ENCODE peak calls at places on chromosomes 2 and 18, in six cellular contexts. One of them, this sample, is unnamed.

GRCh38 chr2:109331864-109332848 is 203.2 kb downstream of the SH3RF3 start:
- DNase-seq in AG04450: peak; percentile 83
- DNase-seq in fibroblast of mammary gland: peak; percentile 98
- DNase-seq in stomach: peak; percentile 40
- DNase-seq in uterus: peak; percentile 71
- DNase-seq in epithelial cell of esophagus: peak; percentile 97
- DNase-seq in this sample: peak; percentile 82

GRCh38 chr2:207970138-207970824 is 55.0 kb downstream of the PLEKHM3 start:
- DNase-seq in epithelial cell of esophagus: no peak
- DNase-seq in uterus: no peak
- DNase-seq in AG04450: no peak
- DNase-seq in fibroblast of mammary gland: no peak
- DNase-seq in stomach: no peak
- DNase-seq in this sample: no peak

GRCh38 chr18:36850527-36851201 is 21.7 kb downstream of the KIAA1328 start:
- DNase-seq in stomach: no peak
- DNase-seq in AG04450: peak; percentile 63
- DNase-seq in uterus: no peak
- DNase-seq in fibroblast of mammary gland: peak; percentile 95
- DNase-seq in epithelial cell of esophagus: peak; percentile 93
- DNase-seq in this sample: no peak

GRCh38 chr2:239015769-239016675 is 168.1 kb downstream of the TWIST2 start:
- DNase-seq in uterus: peak; percentile 9
- DNase-seq in stomach: no peak
- DNase-seq in epithelial cell of esophagus: no peak
- DNase-seq in fibroblast of mammary gland: no peak
- DNase-seq in AG04450: no peak
- DNase-seq in this sample: no peak

GRCh38 chr18:54235871-54236270 is 11.4 kb upstream of the MBD2 start:
- DNase-seq in fibroblast of mammary gland: no peak
- DNase-seq in epithelial cell of esophagus: no peak
- DNase-seq in stomach: no peak
- DNase-seq in AG04450: no peak
- DNase-seq in uterus: no peak
- DNase-seq in this sample: no peak

GRCh38 chr2:106192752-106193490 is 1.2 kb downstream of the UXS1 start:
- DNase-seq in AG04450: peak; percentile 65
- DNase-seq in fibroblast of mammary gland: peak; percentile 83
- DNase-seq in epithelial cell of esophagus: peak; percentile 89
- DNase-seq in stomach: no peak
- DNase-seq in uterus: peak; percentile 27
- DNase-seq in this sample: no peak

GRCh38 chr2:181850914-181851560 is 40.5 kb upstream of the ITPRID2 start:
- DNase-seq in uterus: no peak
- DNase-seq in stomach: no peak
- DNase-seq in epithelial cell of esophagus: no peak
- DNase-seq in fibroblast of mammary gland: no peak
- DNase-seq in AG04450: no peak
- DNase-seq in this sample: no peak

GRCh38 chr2:26562811-26563645 is 78.1 kb downstream of the CIB4 start:
- DNase-seq in uterus: no peak
- DNase-seq in epithelial cell of esophagus: peak; percentile 7
- DNase-seq in fibroblast of mammary gland: peak; percentile 15
- DNase-seq in AG04450: no peak
- DNase-seq in stomach: peak; percentile 83
- DNase-seq in this sample: no peak

GRCh38 chr18:31684279-31685096 is at the start of gene B4GALT6:
- DNase-seq in stomach: no peak
- DNase-seq in uterus: no peak
- DNase-seq in AG04450: no peak
- DNase-seq in epithelial cell of esophagus: peak; percentile 20
- DNase-seq in fibroblast of mammary gland: peak; percentile 23
- DNase-seq in this sample: peak; percentile 19

GRCh38 chr2:101710690-101711318 is 13.3 kb downstream of the MAP4K4 start:
- DNase-seq in stomach: no peak
- DNase-seq in AG04450: no peak
- DNase-seq in epithelial cell of esophagus: peak; percentile 29
- DNase-seq in fibroblast of mammary gland: peak; percentile 58
- DNase-seq in uterus: no peak
- DNase-seq in this sample: no peak

GRCh38 chr2:126177479-126177878 is 478.5 kb upstream of the GYPC start:
- DNase-seq in stomach: no peak
- DNase-seq in uterus: no peak
- DNase-seq in AG04450: no peak
- DNase-seq in epithelial cell of esophagus: no peak
- DNase-seq in fibroblast of mammary gland: no peak
- DNase-seq in this sample: no peak

GRCh38 chr18:8844721-8845148 is 139.4 kb downstream of the MTCL1 start:
- DNase-seq in stomach: no peak
- DNase-seq in AG04450: no peak
- DNase-seq in epithelial cell of esophagus: no peak
- DNase-seq in fibroblast of mammary gland: no peak
- DNase-seq in uterus: no peak
- DNase-seq in this sample: no peak

GRCh38 chr2:95300391-95300938 is 3.3 kb downstream of the KCNIP3 start:
- DNase-seq in epithelial cell of esophagus: peak; percentile 23
- DNase-seq in AG04450: no peak
- DNase-seq in fibroblast of mammary gland: no peak
- DNase-seq in uterus: no peak
- DNase-seq in stomach: peak; percentile 60
- DNase-seq in this sample: no peak

GRCh38 chr18:61173579-61173978 is 159.7 kb upstream of the CDH20 start:
- DNase-seq in AG04450: no peak
- DNase-seq in fibroblast of mammary gland: no peak
- DNase-seq in stomach: no peak
- DNase-seq in uterus: no peak
- DNase-seq in epithelial cell of esophagus: peak; percentile 41
- DNase-seq in this sample: no peak

GRCh38 chr2:38039111-38039510 is 36.8 kb downstream of the CYP1B1 start:
- DNase-seq in AG04450: no peak
- DNase-seq in fibroblast of mammary gland: peak; percentile 85
- DNase-seq in epithelial cell of esophagus: peak; percentile 77
- DNase-seq in stomach: no peak
- DNase-seq in uterus: no peak
- DNase-seq in this sample: no peak

GRCh38 chr2:194545978-194546377 is 1111.0 kb upstream of the SLC39A10 start:
- DNase-seq in AG04450: no peak
- DNase-seq in stomach: no peak
- DNase-seq in uterus: no peak
- DNase-seq in epithelial cell of esophagus: peak; percentile 13
- DNase-seq in fibroblast of mammary gland: peak; percentile 9
- DNase-seq in this sample: no peak

GRCh38 chr2:169711751-169712509 is 17.7 kb downstream of the PHOSPHO2 start:
- DNase-seq in fibroblast of mammary gland: no peak
- DNase-seq in uterus: no peak
- DNase-seq in epithelial cell of esophagus: peak; percentile 19
- DNase-seq in stomach: no peak
- DNase-seq in AG04450: no peak
- DNase-seq in this sample: no peak

GRCh38 chr18:12293831-12294230 is 14.2 kb upstream of the TUBB6 start:
- DNase-seq in stomach: no peak
- DNase-seq in AG04450: no peak
- DNase-seq in epithelial cell of esophagus: no peak
- DNase-seq in uterus: no peak
- DNase-seq in fibroblast of mammary gland: no peak
- DNase-seq in this sample: no peak

GRCh38 chr2:15776629-15776919 is 163.8 kb upstream of the MYCN start:
- DNase-seq in epithelial cell of esophagus: no peak
- DNase-seq in fibroblast of mammary gland: no peak
- DNase-seq in uterus: no peak
- DNase-seq in stomach: no peak
- DNase-seq in AG04450: no peak
- DNase-seq in this sample: no peak

GRCh38 chr2:227595797-227596196 is 2.9 kb upstream of the SCYGR2 start:
- DNase-seq in uterus: no peak
- DNase-seq in fibroblast of mammary gland: no peak
- DNase-seq in AG04450: no peak
- DNase-seq in epithelial cell of esophagus: no peak
- DNase-seq in stomach: no peak
- DNase-seq in this sample: no peak

GRCh38 chr2:102106133-102106556 is 36.4 kb upstream of the IL1R1 start:
- DNase-seq in fibroblast of mammary gland: peak; percentile 94
- DNase-seq in stomach: no peak
- DNase-seq in AG04450: no peak
- DNase-seq in uterus: no peak
- DNase-seq in epithelial cell of esophagus: peak; percentile 66
- DNase-seq in this sample: no peak

GRCh38 chr2:36650031-36650430 is 46.5 kb upstream of the VIT start:
- DNase-seq in uterus: no peak
- DNase-seq in AG04450: no peak
- DNase-seq in fibroblast of mammary gland: peak; percentile 90
- DNase-seq in epithelial cell of esophagus: peak; percentile 87
- DNase-seq in stomach: no peak
- DNase-seq in this sample: peak; percentile 25

GRCh38 chr2:96530144-96530430 is 6.5 kb upstream of the ARID5A start:
- DNase-seq in epithelial cell of esophagus: no peak
- DNase-seq in uterus: no peak
- DNase-seq in AG04450: no peak
- DNase-seq in fibroblast of mammary gland: no peak
- DNase-seq in stomach: no peak
- DNase-seq in this sample: peak; percentile 43

GRCh38 chr2:168955321-168955720 is 54.2 kb downstream of the G6PC2 start:
- DNase-seq in epithelial cell of esophagus: no peak
- DNase-seq in fibroblast of mammary gland: no peak
- DNase-seq in AG04450: no peak
- DNase-seq in stomach: no peak
- DNase-seq in uterus: no peak
- DNase-seq in this sample: no peak

GRCh38 chr2:161134547-161135518 is 25.4 kb upstream of the TANK start:
- DNase-seq in epithelial cell of esophagus: peak; percentile 18
- DNase-seq in fibroblast of mammary gland: peak; percentile 24
- DNase-seq in stomach: peak; percentile 39
- DNase-seq in AG04450: no peak
- DNase-seq in uterus: no peak
- DNase-seq in this sample: no peak

DNA sequence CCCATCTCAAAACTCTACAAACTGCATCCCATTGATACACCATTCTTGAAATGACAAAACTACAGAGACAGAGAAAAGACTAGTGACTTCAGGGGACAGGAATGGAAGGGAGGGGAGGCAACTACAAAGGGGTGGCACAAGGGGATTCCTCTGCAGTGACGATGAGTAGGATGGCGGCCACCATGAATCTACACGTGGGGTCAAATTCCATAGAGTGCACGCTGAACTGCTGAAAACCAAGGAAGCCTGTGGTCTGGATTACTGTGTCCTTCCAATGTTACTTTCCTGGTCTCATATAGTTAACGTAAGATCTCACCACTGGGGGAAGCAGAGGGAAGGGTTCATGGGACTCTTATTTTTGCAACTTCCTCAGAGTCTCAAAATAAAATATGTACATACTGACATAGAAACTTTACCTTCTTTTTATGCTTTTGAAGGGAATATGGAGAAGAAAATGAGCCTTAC is 23.6 kb downstream of the COX7A2L start:
- DNase-seq in AG04450: no peak
- DNase-seq in uterus: no peak
- DNase-seq in epithelial cell of esophagus: no peak
- DNase-seq in fibroblast of mammary gland: no peak
- DNase-seq in stomach: no peak
- DNase-seq in this sample: no peak
- TF ChIP-seq CTCF in AG04450: peak; percentile 21
- TF ChIP-seq CTCF in uterus: no peak
- TF ChIP-seq CTCF in epithelial cell of esophagus: no peak
- TF ChIP-seq CTCF in fibroblast of mammary gland: no peak
- TF ChIP-seq CTCF in stomach: no peak
- TF ChIP-seq CTCF in this sample: no peak

DNA sequence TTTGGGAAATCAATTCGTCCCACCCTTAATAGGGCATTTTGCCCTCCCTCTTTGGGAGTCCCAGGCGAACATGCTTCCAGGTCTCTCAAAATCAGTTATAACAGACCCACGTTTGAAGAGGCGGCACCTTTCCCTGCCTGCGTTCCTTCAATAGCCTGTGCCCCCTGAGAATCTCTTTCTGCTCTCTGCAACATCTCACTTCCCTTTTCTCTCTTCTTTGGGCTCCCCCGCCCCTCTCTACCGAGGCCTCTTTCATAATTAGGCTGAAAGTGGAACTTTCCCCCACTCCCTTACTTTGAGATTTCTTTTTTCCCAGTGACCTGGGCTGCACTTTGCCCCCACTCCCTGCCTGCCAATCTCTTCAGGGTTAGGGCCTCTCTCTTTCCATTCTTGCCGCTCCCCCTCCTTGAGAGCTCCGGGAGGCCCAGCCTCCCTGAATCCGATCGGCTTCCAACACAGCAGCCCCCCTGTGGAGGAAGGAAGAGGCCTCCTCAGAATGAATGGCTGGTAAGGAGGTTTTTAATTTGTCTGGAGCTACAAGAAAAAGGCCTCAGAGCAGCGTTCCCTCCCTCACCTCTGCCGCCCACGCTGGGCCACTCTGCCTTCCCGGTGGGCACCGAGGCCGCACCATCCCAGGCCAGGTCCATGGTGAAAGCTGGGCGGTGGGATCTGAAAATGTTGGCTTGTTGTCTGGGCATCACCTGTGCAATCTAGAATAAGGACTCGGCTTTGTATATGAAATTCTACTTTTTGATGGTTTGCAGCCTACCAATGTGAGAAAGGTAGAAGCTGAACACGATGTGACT is 162.6 kb upstream of the SIX3 start:
- DNase-seq in AG04450: no peak
- DNase-seq in fibroblast of mammary gland: no peak
- DNase-seq in stomach: no peak
- DNase-seq in epithelial cell of esophagus: no peak
- DNase-seq in uterus: no peak
- DNase-seq in this sample: no peak
- H3K4me3 ChIP-seq in AG04450: no peak overlapping the region
- H3K4me3 ChIP-seq in fibroblast of mammary gland: no peak overlapping the region
- H3K4me3 ChIP-seq in stomach: no peak overlapping the region
- H3K4me3 ChIP-seq in epithelial cell of esophagus: no peak overlapping the region
- H3K4me3 ChIP-seq in uterus: no peak overlapping the region
- H3K4me3 ChIP-seq in this sample: no peak overlapping the region

DNA sequence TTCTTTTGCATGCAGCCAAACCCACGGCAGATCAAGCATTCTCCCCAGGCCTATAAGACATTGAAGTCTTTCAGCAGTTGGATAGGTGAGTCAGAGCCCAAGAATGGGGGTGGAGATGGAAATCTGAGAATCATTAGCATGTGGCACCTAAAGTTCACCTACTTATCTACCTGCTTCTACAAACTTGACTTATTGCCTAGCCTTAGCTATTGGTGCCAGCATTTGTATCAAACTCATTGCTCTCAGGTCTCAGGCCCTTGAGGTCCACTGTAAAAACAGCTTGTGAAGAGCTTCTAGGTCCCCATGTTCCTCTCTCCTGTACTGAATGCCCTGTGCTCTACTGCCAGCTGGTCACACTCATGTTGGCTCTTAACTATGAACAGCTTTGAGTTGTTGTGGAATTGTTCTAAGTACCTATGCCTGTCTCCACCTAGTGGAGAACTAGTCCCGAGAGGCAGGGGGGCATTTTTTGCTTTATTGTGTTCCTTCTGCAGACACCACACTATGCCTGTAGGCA is 278.4 kb upstream of the SPRED2 start:
- DNase-seq in uterus: no peak
- DNase-seq in AG04450: no peak
- DNase-seq in fibroblast of mammary gland: peak; percentile 19
- DNase-seq in stomach: peak; percentile 28
- DNase-seq in epithelial cell of esophagus: peak; percentile 41
- DNase-seq in this sample: no peak
- TF ChIP-seq CTCF in uterus: no peak
- TF ChIP-seq CTCF in AG04450: peak; percentile 52
- TF ChIP-seq CTCF in fibroblast of mammary gland: peak; percentile 43
- TF ChIP-seq CTCF in stomach: no peak
- TF ChIP-seq CTCF in epithelial cell of esophagus: peak; percentile 23
- TF ChIP-seq CTCF in this sample: peak; percentile 11

GRCh38 chr2:62119313-62119969 is 76.5 kb upstream of the B3GNT2 start:
- DNase-seq in uterus: no peak
- DNase-seq in stomach: no peak
- DNase-seq in epithelial cell of esophagus: no peak
- DNase-seq in fibroblast of mammary gland: no peak
- DNase-seq in AG04450: no peak
- DNase-seq in this sample: no peak
- H3K4me3 ChIP-seq in uterus: no peak overlapping the region
- H3K4me3 ChIP-seq in stomach: no peak overlapping the region
- H3K4me3 ChIP-seq in epithelial cell of esophagus: no peak overlapping the region
- H3K4me3 ChIP-seq in fibroblast of mammary gland: no peak overlapping the region
- H3K4me3 ChIP-seq in AG04450: no peak overlapping the region
- H3K4me3 ChIP-seq in this sample: no peak overlapping the region